ENCODE peak calls at places on chromosome 20, in six cellular contexts. C is occipital lobe; O is GM03348; R is GM18507; I is stimulated activated CD8-positive, alpha-beta memory T cell treated with anti-CD3 and anti-CD28 coated beads, Interleukin-15, amount 100 ng/mL, for 4 hours; F is progenitor cell of endocrine pancreas. A is an unnamed sample.

GRCh38 chr20:63046841-63047240 is 40.1 kb upstream of the BHLHE23 start:
- DNase-seq in I (no peak), F (no peak), R (no peak), O (no peak), C (no peak), A (peak)

GRCh38 chr20:54123587-54124180 is 50.1 kb downstream of the CYP24A1 start:
- DNase-seq in I (no peak), O (peak), R (no peak), F (peak), C (no peak), A (peak)

GRCh38 chr20:2130062-2130591 is 28.5 kb downstream of the STK35 start:
- DNase-seq in O (no peak), F (no peak), C (peak), I (no peak), R (no peak), A (no peak)

GRCh38 chr20:59207742-59208357 is 44.2 kb downstream of the ZNF831 start:
- DNase-seq in R (peak), C (peak), F (no peak), O (peak), I (peak), A (peak)

GRCh38 chr20:23692725-23693124 is 3.9 kb upstream of the CST4 start:
- DNase-seq in O (no peak), F (no peak), R (no peak), I (no peak), C (no peak), A (no peak)

GRCh38 chr20:52305843-52306242 is 114.3 kb upstream of the ZFP64 start:
- DNase-seq in O (no peak), I (no peak), F (no peak), C (no peak), R (no peak), A (no peak)

GRCh38 chr20:14441201-14441600 is 103.8 kb upstream of the FLRT3 start:
- DNase-seq in O (peak), I (no peak), C (no peak), R (no peak), F (no peak), A (no peak)

GRCh38 chr20:14799671-14800070 is 462.3 kb upstream of the FLRT3 start:
- DNase-seq in R (no peak), O (no peak), I (no peak), F (no peak), C (no peak), A (no peak)

GRCh38 chr20:53939554-53940355 is 130.6 kb downstream of the BCAS1 start:
- DNase-seq in F (peak), R (no peak), I (peak), C (peak), O (peak), A (peak)

GRCh38 chr20:3407426-3408250 is at the start of gene DNAAF9:
- DNase-seq in F (peak), I (peak), O (peak), R (peak), C (peak), A (peak)

GRCh38 chr20:61626412-61626811 is 374.4 kb downstream of the CDH4 start:
- DNase-seq in O (no peak), F (no peak), R (no peak), I (no peak), C (no peak), A (no peak)

GRCh38 chr20:61980647-61981583 is 84.8 kb downstream of the TAF4 start:
- DNase-seq in R (no peak), C (no peak), I (no peak), F (no peak), O (peak), A (no peak)

GRCh38 chr20:51310216-51310615 is 232.3 kb downstream of the NFATC2 start:
- DNase-seq in I (no peak), C (no peak), O (no peak), F (no peak), R (no peak), A (no peak)

GRCh38 chr20:8218861-8219260 is 86.8 kb downstream of the PLCB1 start:
- DNase-seq in F (no peak), I (no peak), R (no peak), C (no peak), O (peak), A (no peak)

GRCh38 chr20:12737900-12738299 is 270.9 kb upstream of the SPTLC3 start:
- DNase-seq in F (no peak), O (no peak), C (no peak), I (no peak), R (no peak), A (no peak)

GRCh38 chr20:51092238-51092822 is 69.4 kb upstream of the KCNG1 start:
- DNase-seq in I (no peak), O (no peak), F (no peak), C (no peak), R (no peak), A (no peak)

GRCh38 chr20:3808141-3808479 is 12.0 kb downstream of the CDC25B start:
- DNase-seq in F (no peak), I (no peak), O (peak), C (peak), R (no peak), A (peak)